ENCODE peak calls at places on chromosomes 11 and 22, in seven cellular contexts. Z, U, G, H, O, L and W are unnamed samples.
A peak's percentile ranks its signal among the peaks of the same experiment; 100 is the strongest.

GRCh38 chr11:96817488-96817887 is 427.7 kb downstream of the JRKL start:
- DNase-seq in Z (no peak), L (no peak), H (no peak), O (no peak), U (no peak), G (no peak), W (peak; percentile 15)

GRCh38 chr22:25495286-25495685 is 69.2 kb upstream of the GRK3 start:
- DNase-seq in O (no peak), Z (no peak), U (no peak), L (peak; percentile 7), H (no peak), G (peak; percentile 35), W (no peak)

GRCh38 chr11:46315783-46316563 is 31.3 kb upstream of the DGKZ start:
- DNase-seq in Z (no peak), O (no peak), H (no peak), G (no peak), L (no peak), U (no peak), W (no peak)

GRCh38 chr11:12979928-12980689 is 29.0 kb upstream of the RASSF10 start:
- DNase-seq in G (no peak), O (no peak), U (no peak), Z (no peak), H (no peak), L (no peak), W (no peak)

GRCh38 chr11:63767415-63768231 is 952 bp downstream of the ZFTA start:
- DNase-seq in Z (peak; percentile 69), U (peak; percentile 53), G (peak; percentile 82), O (peak; percentile 43), L (peak; percentile 76), H (no peak), W (peak; percentile 90)

GRCh38 chr11:122811721-122812120 is 26.6 kb upstream of the CRTAM start:
- DNase-seq in U (no peak), L (no peak), H (no peak), G (no peak), Z (no peak), O (no peak), W (no peak)

GRCh38 chr11:62020661-62021060 is 53.2 kb upstream of the FTH1 start:
- DNase-seq in U (no peak), L (no peak), O (no peak), H (no peak), Z (no peak), G (peak; percentile 33), W (no peak)

GRCh38 chr11:64449381-64450167 is 90.6 kb downstream of the RPS6KA4 start:
- DNase-seq in O (peak; percentile 68), G (peak; percentile 66), H (no peak), U (peak; percentile 58), Z (peak; percentile 82), L (peak; percentile 20), W (peak; percentile 71)

GRCh38 chr11:10568486-10568941 is at the start of gene LYVE1:
- DNase-seq in O (no peak), U (peak; percentile 84), G (peak; percentile 71), Z (no peak), H (no peak), L (no peak), W (no peak)

GRCh38 chr11:46649180-46649738 is 31.9 kb downstream of the ATG13 start:
- DNase-seq in Z (no peak), L (peak; percentile 91), G (peak; percentile 98), H (no peak), U (peak; percentile 98), O (no peak), W (peak; percentile 97)

GRCh38 chr11:27726981-27727380 is 26.7 kb upstream of the BDNF start:
- DNase-seq in U (no peak), L (no peak), Z (no peak), G (no peak), H (no peak), O (no peak), W (no peak)

GRCh38 chr11:10326080-10326964 is 21.4 kb downstream of the ADM start:
- DNase-seq in G (peak; percentile 85), L (peak; percentile 58), H (no peak), O (no peak), Z (no peak), U (no peak), W (peak; percentile 34)

GRCh38 chr22:43222987-43223386 is 36.1 kb upstream of the TTLL12 start:
- DNase-seq in L (no peak), O (no peak), U (no peak), H (no peak), G (no peak), Z (no peak), W (no peak)
- H3K4me3 ChIP-seq in L (no peak overlapping the region), O (no peak overlapping the region), U (no peak overlapping the region), H (no peak overlapping the region), G (no peak overlapping the region), Z (no peak overlapping the region), W (no peak overlapping the region)

GRCh38 chr22:29691636-29692326 is 28.0 kb upstream of the CABP7 start:
- DNase-seq in U (no peak), Z (no peak), G (no peak), L (no peak), H (no peak), O (no peak), W (no peak)

GRCh38 chr22:29692327-29692640 is 27.5 kb upstream of the CABP7 start:
- DNase-seq in H (no peak), L (no peak), Z (no peak), U (no peak), G (no peak), O (no peak), W (no peak)

GRCh38 chr22:29690481-29690880 is 29.3 kb upstream of the CABP7 start:
- DNase-seq in H (no peak), L (peak; percentile 45), Z (no peak), O (no peak), U (no peak), G (no peak), W (peak; percentile 56)

GRCh38 chr22:29689872-29690213 is 30.0 kb upstream of the CABP7 start:
- DNase-seq in H (no peak), G (peak; percentile 71), O (peak; percentile 16), Z (peak; percentile 31), L (peak; percentile 37), U (peak; percentile 22), W (peak; percentile 64)

DNA sequence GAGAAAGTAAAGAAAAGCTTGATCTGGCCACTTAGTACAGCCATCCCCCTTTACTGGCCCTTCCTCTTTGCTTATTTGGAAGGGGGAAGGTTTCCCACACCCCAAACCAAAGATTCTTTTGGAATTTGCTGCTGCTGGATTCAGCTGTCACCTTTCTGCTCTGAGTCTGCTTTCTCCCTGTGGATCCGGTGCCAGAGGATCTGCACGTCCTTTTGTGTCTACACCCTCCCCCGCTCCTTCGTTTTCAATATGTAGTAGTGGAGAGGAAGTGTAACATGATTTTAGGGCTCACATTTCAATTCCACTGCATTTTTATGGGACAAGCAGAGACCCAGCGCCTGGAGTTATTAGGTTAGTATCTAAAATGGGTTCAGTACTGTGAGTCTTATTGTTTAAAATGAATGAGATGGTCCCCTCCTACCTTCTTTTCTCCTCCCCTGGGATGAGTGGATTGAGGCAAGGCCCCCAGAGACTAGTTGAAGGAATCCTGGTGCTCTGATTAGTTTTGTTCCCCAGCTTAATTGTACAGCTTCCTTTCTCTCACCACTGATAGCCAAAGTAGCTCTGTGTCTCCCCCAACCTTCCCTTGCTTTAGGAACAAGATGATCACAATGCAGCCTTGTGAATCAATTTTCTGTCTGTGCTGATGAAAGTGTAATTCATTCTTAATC is 30.5 kb upstream of the CABP7 start:
- DNase-seq in G (no peak), U (no peak), O (no peak), Z (no peak), H (no peak), L (no peak), W (no peak)
- H3K4me3 ChIP-seq in G (no peak overlapping the region), U (no peak overlapping the region), O (no peak overlapping the region), Z (no peak overlapping the region), H (no peak overlapping the region), L (no peak overlapping the region), W (no peak overlapping the region)

GRCh38 chr11:1771700-1772099 is 8.0 kb upstream of the CTSD start:
- DNase-seq in U (peak; percentile 34), G (peak; percentile 92), L (peak; percentile 66), Z (no peak), H (no peak), O (no peak), W (peak; percentile 79)

GRCh38 chr11:1771273-1771672 is 7.5 kb upstream of the CTSD start:
- DNase-seq in G (no peak), L (no peak), Z (no peak), H (no peak), U (no peak), O (no peak), W (no peak)

GRCh38 chr11:1773131-1773510 is 9.4 kb upstream of the CTSD start:
- DNase-seq in G (no peak), L (no peak), Z (no peak), O (no peak), U (no peak), H (no peak), W (no peak)

GRCh38 chr11:1773711-1774550 is 10.2 kb upstream of the CTSD start:
- DNase-seq in H (no peak), G (no peak), L (no peak), Z (no peak), U (no peak), O (no peak), W (no peak)

DNA sequence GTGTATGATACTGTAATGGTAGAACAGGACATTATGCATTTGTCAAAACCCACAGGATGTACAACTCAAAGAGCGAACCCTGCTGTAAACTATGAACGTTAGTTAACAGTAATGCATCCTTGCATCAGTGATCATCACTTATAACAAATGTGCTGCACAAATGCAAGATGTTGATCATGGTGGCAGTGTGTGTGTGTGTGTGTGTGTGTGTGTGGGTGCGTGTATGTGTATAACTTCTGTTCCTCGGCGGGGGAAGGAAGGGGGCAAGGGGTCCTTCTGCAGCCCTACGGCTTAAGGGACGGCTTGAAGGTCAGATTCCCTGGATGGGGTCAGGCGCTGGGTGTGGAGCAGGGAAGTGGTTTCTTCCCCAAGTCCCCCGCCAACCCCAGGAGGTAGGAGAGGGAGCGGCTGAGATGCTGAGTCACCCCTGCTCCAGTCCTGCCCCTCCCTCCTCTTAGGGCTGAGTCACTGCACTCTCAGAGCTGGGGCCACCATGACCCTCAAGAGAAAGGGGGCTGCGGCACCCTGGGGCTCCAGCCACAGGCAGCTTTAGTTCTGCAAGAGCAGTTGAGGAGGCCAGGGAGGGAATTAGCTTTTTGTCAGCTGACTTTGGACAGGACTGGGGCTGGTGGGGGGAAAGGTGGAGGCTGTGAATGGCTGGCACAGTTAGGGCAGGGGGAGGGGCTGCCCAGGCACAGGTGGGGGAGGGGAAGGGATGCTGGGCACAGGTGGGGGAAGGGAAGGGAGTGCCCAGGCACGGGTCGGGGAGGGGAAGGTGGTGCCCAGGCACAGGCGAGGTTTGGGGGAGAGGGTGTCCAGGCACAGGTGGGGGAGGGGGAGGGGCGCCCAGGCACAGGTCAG is 8.8 kb upstream of the CTSD start:
- DNase-seq in G (peak; percentile 99), H (no peak), L (peak; percentile 93), U (peak; percentile 88), Z (peak; percentile 13), O (peak; percentile 44), W (peak; percentile 93)
- H3K4me3 ChIP-seq in G (peak overlapping the region; percentile 20), H (no peak overlapping the region), L (no peak overlapping the region), U (peak overlapping the region; percentile 9), Z (no peak overlapping the region), O (no peak overlapping the region), W (peak overlapping the region; percentile 51)

DNA sequence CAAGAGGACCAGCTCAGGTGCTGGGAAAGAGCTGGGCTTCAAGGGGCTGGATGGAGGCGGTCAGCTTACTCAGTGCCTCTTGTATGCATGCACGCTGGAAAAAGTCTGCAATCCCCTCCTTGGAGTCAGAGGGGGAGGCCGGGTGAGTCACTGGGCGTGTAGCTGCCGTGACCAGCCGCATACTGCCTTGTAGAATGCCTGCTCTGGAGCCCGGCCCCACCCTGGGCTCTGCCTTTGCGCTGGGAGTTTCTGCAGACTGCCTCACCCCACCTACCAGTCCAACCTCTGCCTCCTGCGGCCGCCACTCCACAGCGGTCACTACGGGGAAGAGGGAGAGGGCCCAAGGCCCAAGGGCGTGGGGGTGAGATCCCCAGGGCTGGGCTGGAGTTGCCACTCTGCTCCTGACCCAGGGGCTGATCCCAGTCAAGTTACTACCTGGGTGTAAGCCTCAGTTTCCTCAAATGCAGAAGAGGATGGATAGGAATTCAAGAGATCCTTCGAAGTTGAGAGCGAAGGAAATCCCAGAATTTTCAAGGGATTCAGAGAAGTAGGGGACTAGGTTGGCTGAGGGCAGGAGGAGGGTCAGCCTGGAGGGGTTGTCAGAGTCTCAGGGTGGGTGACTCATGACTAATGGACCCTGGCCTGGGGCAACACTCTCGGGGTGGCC is 4.1 kb downstream of the MRGPRF start:
- DNase-seq in Z (no peak), O (no peak), G (peak; percentile 95), U (peak; percentile 97), H (peak; percentile 22), L (peak; percentile 98), W (peak; percentile 99)
- H3K4me3 ChIP-seq in Z (no peak overlapping the region), O (no peak overlapping the region), G (no peak overlapping the region), U (no peak overlapping the region), H (no peak overlapping the region), L (peak overlapping the region; percentile 94), W (peak overlapping the region; percentile 55)